ENCODE peak calls at places on chromosomes 16 and 17, in five cellular contexts. C is IMR-90, Y is H1, U is neuronal stem cell, N is H9. H is an unnamed sample. For H3K9me3, the result is how much of the 10 kb centered on the place peaks cover.

GRCh38 chr17:70134777-70135176 is 34.6 kb upstream of the KCNJ2 start:
- DNase-seq in U (no peak), C (no peak), N (no peak), Y (no peak), H (no peak)

GRCh38 chr17:13725286-13725990 is 123.7 kb upstream of the HS3ST3A1 start:
- DNase-seq in C (peak), U (no peak), N (no peak), Y (no peak), H (peak)

GRCh38 chr16:30010817-30011504 is at the start of gene DOC2A:
- DNase-seq in Y (peak), C (no peak), U (peak), N (peak), H (peak)

GRCh38 chr17:59828478-59828760 is 64.3 kb downstream of the TUBD1 start:
- DNase-seq in N (no peak), C (no peak), Y (no peak), U (no peak), H (no peak)

GRCh38 chr16:58732545-58733247 is 1.4 kb downstream of the GOT2 start:
- DNase-seq in U (no peak), C (peak), Y (no peak), N (no peak), H (peak)

GRCh38 chr17:8994319-8994718 is 27.0 kb upstream of the NTN1 start:
- DNase-seq in Y (peak), C (peak), U (peak), N (peak), H (peak)

GRCh38 chr16:69829338-69829737 is 67.2 kb downstream of the WWP2 start:
- DNase-seq in U (no peak), N (no peak), C (no peak), Y (no peak), H (no peak)

GRCh38 chr16:8853150-8853549 is 15.7 kb downstream of the CARHSP1 start:
- DNase-seq in N (no peak), U (no peak), C (no peak), Y (no peak), H (no peak)

GRCh38 chr16:82730901-82731300 is 104.1 kb downstream of the CDH13 start:
- DNase-seq in Y (no peak), N (no peak), C (no peak), U (no peak), H (no peak)
- H4K8ac ChIP-seq in Y (no peak), N (no peak), C (no peak), U (no peak), H (no peak)

GRCh38 chr17:53619025-53619424 is 203.7 kb upstream of the KIF2B start:
- DNase-seq in N (no peak), Y (no peak), C (no peak), U (no peak), H (no peak)
- H3K9me3 ChIP-seq in N (under half), Y (under half), C (under half), U (under half), H (under half)

DNA sequence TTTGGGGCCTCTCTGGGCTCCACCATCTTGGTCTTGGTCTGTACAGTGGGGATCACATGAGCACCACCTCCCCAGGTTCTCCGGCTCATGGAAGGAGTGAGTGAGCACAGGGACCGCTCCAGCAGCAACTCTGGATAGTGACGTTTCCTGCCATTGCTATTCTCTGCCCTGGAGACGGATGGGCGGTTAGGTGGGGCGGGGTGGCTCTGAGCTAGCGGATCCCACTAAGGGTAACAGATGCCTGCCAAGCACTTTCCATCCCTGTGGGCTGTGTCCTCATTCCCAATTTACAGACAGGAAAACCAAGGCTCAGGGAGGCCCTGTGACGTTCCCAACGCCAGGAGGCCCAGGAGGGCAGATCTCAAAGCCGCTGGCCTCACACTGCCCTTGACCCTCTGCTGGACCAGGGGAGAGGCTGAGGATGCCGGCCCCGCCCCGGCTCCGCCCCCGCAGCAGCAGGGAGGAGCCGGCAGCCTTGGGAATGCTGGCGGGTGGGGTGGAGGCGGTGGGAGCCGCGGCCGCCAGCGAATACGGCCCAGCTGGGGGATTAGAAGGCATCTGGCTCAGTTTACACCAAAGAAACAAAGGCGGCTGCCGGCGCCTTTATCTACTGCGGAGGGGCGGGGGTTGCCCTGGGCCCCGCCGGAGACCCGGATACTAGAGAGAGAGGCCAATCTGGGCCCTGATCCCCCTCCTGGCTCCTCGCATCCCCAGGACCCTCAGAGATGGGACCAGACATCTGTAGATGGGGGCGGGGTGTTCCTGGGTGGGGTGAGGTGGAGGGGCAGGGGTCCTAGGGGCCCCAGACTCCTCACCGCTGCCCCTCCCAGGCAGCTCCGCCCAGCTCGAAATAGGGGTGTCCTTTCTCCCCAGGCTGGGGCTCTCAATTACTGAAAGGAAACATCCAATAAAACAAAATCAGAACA is 122.3 kb upstream of the CIBAR2 start:
- DNase-seq in U (peak), Y (peak), N (peak), C (peak), H (peak)
- H2BK15ac ChIP-seq in U (peak), Y (peak), N (no peak), C (peak), H (peak)

GRCh38 chr17:68301438-68301959 is 10.2 kb downstream of the ARSG start:
- DNase-seq in Y (no peak), U (no peak), N (no peak), C (no peak), H (no peak)
- H4K8ac ChIP-seq in Y (no peak), U (no peak), N (no peak), C (no peak), H (peak)